ENCODE peak calls at places on chromosome 22, in seven cellular contexts. O, T, H, B, U, P and X are unnamed samples.

GRCh38 chr22:45211435-45211834 is 29.3 kb downstream of the KIAA0930 start:
- DNase-seq in O (no peak), T (no peak), P (no peak), B (no peak), U (no peak), H (no peak), X (no peak)

GRCh38 chr22:16975155-16975885 is 32.7 kb downstream of the GAB4 start:
- DNase-seq in P (no peak), U (no peak), H (no peak), T (no peak), B (no peak), O (no peak), X (peak; percentile 56)

GRCh38 chr22:42863349-42863911 is 6.4 kb upstream of the ARFGAP3 start:
- DNase-seq in T (no peak), B (no peak), P (peak; percentile 39), H (no peak), U (no peak), O (no peak), X (no peak)

GRCh38 chr22:50530857-50531545 is 1.2 kb upstream of the TYMP start:
- DNase-seq in U (peak; percentile 75), B (peak; percentile 94), T (peak; percentile 71), P (peak; percentile 91), O (peak; percentile 84), H (peak; percentile 72), X (peak; percentile 98)

GRCh38 chr22:44658371-44658953 is 43.5 kb upstream of the PRR5 start:
- DNase-seq in T (no peak), P (no peak), H (no peak), O (peak; percentile 46), U (no peak), B (peak; percentile 84), X (no peak)

GRCh38 chr22:46004105-46004866 is 27.3 kb upstream of the WNT7B start:
- DNase-seq in P (no peak), O (no peak), B (peak; percentile 66), U (no peak), H (no peak), T (no peak), X (no peak)

GRCh38 chr22:26174280-26174679 is 5.0 kb downstream of the SEZ6L start:
- DNase-seq in P (peak; percentile 3), B (no peak), U (no peak), O (no peak), H (no peak), T (peak; percentile 20), X (no peak)

GRCh38 chr22:46063861-46064235 is 86.5 kb upstream of the PPARA start:
- DNase-seq in T (peak; percentile 24), B (peak; percentile 66), U (peak; percentile 28), H (peak; percentile 53), O (no peak), P (no peak), X (peak; percentile 82)

GRCh38 chr22:27241430-27242110 is 560.0 kb downstream of the MN1 start:
- DNase-seq in B (no peak), P (no peak), T (peak; percentile 46), U (no peak), H (peak; percentile 89), O (peak; percentile 30), X (no peak)

GRCh38 chr22:47902646-47903180 is 1140.3 kb downstream of the TBC1D22A start:
- DNase-seq in U (no peak), B (no peak), O (no peak), P (no peak), H (no peak), T (no peak), X (no peak)

GRCh38 chr22:25754527-25755202 is 12.7 kb downstream of the MYO18B start:
- DNase-seq in H (no peak), P (peak; percentile 60), B (peak; percentile 91), T (no peak), O (peak; percentile 91), U (no peak), X (no peak)

DNA sequence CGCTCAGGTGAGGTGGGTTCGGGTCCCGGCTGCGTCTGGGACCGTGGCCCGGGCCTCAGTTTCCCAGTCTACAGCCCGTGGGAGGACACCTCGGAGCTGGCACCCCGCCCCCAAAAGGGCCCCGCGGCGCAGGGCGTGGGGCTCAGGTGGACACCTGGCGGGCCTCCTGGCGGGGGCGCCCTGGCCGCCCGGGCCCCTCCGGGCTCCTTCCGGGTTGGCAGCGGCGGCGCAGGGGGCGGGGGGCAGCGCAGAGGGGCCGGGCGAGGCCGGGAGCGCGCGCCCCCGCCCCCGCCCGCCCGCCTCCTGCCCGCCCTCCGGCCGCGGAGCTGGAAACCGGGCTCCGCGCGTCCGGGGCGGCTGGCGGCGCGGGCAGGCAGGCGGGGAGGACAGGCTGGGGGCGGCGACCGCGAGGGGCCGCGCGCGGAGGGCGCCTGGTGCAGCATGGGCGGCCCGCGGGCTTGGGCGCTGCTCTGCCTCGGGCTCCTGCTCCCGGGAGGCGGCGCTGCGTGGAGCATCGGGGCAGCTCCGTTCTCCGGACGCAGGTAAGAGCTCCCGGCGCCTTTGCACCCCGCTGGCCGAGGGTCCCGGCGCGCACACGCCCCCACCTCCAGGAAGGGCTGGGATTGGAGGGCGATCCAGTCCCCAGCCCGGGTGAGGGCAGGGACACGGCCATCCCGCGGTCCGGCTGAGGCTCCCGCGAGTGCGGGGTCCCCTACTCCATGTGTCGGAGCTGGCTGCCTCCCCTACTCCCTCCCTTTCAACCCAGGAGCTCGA is at the start of gene EMID1:
- DNase-seq in T (peak; percentile 49), B (peak; percentile 76), U (no peak), P (peak; percentile 13), H (peak; percentile 63), O (peak; percentile 28), X (no peak)
- TF ChIP-seq POLR2A in T (no peak), B (no peak), U (no peak), P (no peak), H (no peak), O (no peak), X (no peak)

GRCh38 chr22:20815477-20816050 is 41.7 kb downstream of the SERPIND1 start:
- DNase-seq in H (no peak), P (no peak), O (no peak), T (no peak), U (no peak), B (no peak), X (no peak)

GRCh38 chr22:20822240-20822639 is 36.4 kb downstream of the PI4KA start:
- DNase-seq in H (no peak), T (no peak), B (no peak), U (no peak), P (no peak), O (no peak), X (no peak)

GRCh38 chr22:20819471-20819870 is 39.1 kb downstream of the PI4KA start:
- DNase-seq in U (no peak), P (no peak), H (no peak), O (no peak), B (no peak), T (no peak), X (no peak)

GRCh38 chr22:20816559-20816958 is 42.1 kb downstream of the PI4KA start:
- DNase-seq in B (no peak), P (no peak), O (no peak), H (no peak), U (no peak), T (no peak), X (no peak)

DNA sequence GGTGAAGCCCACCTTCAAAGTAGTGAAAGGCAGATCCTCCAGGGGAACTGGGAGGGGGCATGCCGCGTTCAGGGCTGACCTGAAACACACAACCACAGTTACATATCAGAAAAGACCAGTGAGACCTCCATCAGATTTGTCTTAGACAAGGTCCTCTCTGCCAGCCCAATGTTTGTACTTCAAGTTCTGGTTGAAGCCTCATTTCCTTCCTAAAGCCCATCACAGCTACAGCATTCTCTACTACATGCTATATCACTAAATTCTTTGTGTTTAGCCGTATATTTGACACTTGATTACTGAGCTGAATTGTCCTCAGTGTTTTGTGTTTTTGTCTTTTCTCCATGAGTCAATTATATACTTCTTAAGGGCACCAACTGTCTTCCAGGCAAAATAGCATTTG is 40.1 kb downstream of the PI4KA start:
- DNase-seq in T (no peak), P (no peak), H (no peak), B (no peak), O (no peak), U (no peak), X (no peak)
- TF ChIP-seq POLR2A in T (no peak), P (no peak), H (no peak), B (no peak), O (no peak), U (no peak), X (no peak)

DNA sequence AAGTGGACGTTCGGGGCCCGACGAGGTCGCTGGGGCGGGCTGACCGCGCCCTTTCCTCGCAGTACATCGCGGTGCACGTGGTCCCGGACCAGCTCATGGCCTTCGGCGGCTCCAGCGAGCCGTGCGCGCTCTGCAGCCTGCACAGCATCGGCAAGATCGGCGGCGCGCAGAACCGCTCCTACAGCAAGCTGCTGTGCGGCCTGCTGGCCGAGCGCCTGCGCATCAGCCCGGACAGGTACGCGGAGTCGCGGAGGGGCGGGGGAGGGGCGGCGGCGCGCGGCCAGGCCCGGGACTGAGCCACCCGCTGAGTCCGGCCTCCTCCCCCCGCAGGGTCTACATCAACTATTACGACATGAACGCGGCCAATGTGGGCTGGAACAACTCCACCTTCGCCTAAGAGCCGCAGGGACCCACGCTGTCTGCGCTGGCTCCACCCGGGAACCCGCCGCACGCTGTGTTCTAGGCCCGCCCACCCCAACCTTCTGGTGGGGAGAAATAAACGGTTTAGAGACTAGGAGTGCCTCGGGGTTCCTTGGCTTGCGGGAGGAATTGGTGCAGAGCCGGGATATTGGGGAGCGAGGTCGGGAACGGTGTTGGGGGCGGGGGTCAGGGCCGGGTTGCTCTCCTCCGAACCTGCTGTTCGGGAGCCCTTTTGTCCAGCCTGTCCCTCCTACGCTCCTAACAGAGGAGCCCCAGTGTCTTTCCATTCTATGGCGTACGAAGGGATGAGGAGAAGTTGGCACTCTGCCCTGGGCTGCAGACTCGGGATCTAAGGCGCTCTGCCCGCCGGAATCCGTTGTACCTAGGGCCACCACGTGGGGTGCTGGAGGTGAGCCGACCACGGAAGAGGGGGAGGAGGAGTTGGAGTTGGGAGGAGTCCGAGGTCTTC is 771 bp downstream of the MIF start:
- DNase-seq in P (peak; percentile 85), T (peak; percentile 84), O (peak; percentile 44), U (peak; percentile 61), B (peak; percentile 92), H (peak; percentile 79), X (peak; percentile 55)
- TF ChIP-seq POLR2A in P (peak; percentile 27), T (no peak), O (no peak), U (no peak), B (no peak), H (no peak), X (no peak)

DNA sequence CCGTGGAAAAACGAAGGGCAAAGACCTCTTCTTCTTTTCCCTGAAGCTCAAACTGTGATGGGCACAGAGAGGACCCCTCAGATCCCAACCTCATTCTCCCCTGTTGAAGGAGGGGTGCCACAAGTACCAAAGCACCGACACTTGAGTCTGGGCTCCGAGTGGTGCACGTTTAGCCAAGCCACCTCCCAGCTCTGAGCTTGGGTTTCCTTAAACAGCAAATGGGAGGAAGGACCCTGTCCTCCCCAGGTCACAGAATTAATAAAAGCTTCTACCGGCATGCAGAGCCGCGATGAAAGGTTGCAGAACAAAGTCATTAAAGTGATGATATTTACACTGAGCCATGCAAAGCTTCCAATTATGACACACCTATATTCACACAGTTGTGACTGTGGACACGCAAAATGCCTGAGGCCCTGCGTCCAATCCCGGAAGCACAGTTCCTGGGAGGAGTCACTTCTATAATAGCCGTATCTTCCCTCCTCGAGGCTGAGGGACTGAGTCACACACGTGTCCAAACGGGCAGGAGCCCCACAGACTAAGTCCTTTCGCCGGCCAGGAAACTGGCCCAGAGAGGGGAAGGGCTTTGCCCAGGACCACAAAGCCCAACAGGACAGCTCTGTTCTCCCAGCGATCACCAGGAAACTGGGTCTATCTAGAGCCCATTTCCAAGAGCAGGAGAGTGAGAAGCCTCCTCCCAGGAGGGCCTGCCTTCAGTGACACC is 922 bp upstream of the CSNK1E start:
- DNase-seq in O (peak; percentile 76), H (peak; percentile 41), U (peak; percentile 69), P (peak; percentile 85), T (peak; percentile 66), B (peak; percentile 92), X (peak; percentile 95)
- TF ChIP-seq POLR2A in O (peak; percentile 34), H (no peak), U (peak; percentile 39), P (no peak), T (no peak), B (peak; percentile 4), X (no peak)